ENCODE peak calls at places on chromosomes 16 and 17, in six cellular contexts. O, T, S, I, K and D are unnamed samples.

GRCh38 chr16:83701494-83701893 is 106.3 kb upstream of the HSBP1 start:
- DNase-seq in I (peak; percentile 29), O (peak; percentile 26), S (peak; percentile 43), T (peak; percentile 30), K (peak; percentile 90), D (peak; percentile 68)

GRCh38 chr16:58515871-58516767 is 802 bp downstream of the SETD6 start:
- DNase-seq in O (peak; percentile 71), I (peak; percentile 50), T (no peak), K (peak; percentile 70), S (peak; percentile 65), D (no peak)

GRCh38 chr17:14332331-14332730 is 31.4 kb downstream of the HS3ST3B1 start:
- DNase-seq in I (no peak), S (no peak), K (peak; percentile 77), O (no peak), T (no peak), D (no peak)

GRCh38 chr16:3444032-3444388 is 530 bp downstream of the NAA60 start:
- DNase-seq in I (peak; percentile 47), T (peak; percentile 69), S (peak; percentile 34), K (peak; percentile 62), O (peak; percentile 68), D (peak; percentile 73)

GRCh38 chr16:64172191-64172590 is 949.7 kb downstream of the CDH11 start:
- DNase-seq in S (no peak), O (no peak), K (no peak), T (no peak), I (no peak), D (no peak)

GRCh38 chr17:14301761-14302401 is 1.0 kb downstream of the HS3ST3B1 start:
- DNase-seq in T (peak; percentile 47), I (peak; percentile 76), K (no peak), O (no peak), S (peak; percentile 6), D (no peak)

GRCh38 chr16:27972500-27972899 is 91.0 kb downstream of the GSG1L start:
- DNase-seq in O (peak; percentile 73), T (peak; percentile 24), S (peak; percentile 58), I (peak; percentile 47), K (peak; percentile 82), D (peak; percentile 38)

GRCh38 chr16:73058616-73059409 is 10.9 kb upstream of the ZFHX3 start:
- DNase-seq in K (peak; percentile 75), S (no peak), T (no peak), I (peak; percentile 20), O (no peak), D (peak; percentile 35)

GRCh38 chr17:4939554-4939803 is 367 bp downstream of the SLC25A11 start:
- DNase-seq in T (no peak), I (no peak), S (peak; percentile 3), O (no peak), K (peak; percentile 55), D (no peak)

GRCh38 chr16:85195884-85196816 is 83.9 kb upstream of the CIBAR2 start:
- DNase-seq in I (no peak), O (no peak), T (no peak), K (no peak), S (no peak), D (peak; percentile 57)

GRCh38 chr17:80108321-80108971 is 7.1 kb downstream of the GAA start:
- DNase-seq in I (no peak), T (no peak), S (no peak), O (no peak), K (no peak), D (no peak)

GRCh38 chr17:48541574-48542113 is 3.3 kb downstream of the HOXB2 start:
- DNase-seq in I (peak; percentile 48), S (no peak), K (peak; percentile 59), T (peak; percentile 79), O (no peak), D (peak; percentile 76)